ENCODE peak calls at places on chromosome 2, in six cellular contexts. A is A549; M is HCT116; E is GM23248; Q is lung; X is CD4-positive, alpha-beta memory T cell. L is an unnamed sample. For H3K9me3, the result is how much of the 10 kb centered on the place peaks cover.

GRCh38 chr2:2014251-2014761 is 270.0 kb upstream of the PXDN start:
- DNase-seq in A (no peak), X (no peak), E (peak), M (no peak), Q (no peak), L (no peak)

GRCh38 chr2:207255565-207255964 is 89.8 kb upstream of the KLF7 start:
- DNase-seq in A (no peak), E (peak), Q (no peak), M (no peak), X (no peak), L (no peak)

GRCh38 chr2:84776011-84776410 is 104.9 kb downstream of the TRABD2A start:
- DNase-seq in Q (no peak), X (no peak), M (no peak), A (no peak), E (no peak), L (peak)

GRCh38 chr2:85410584-85411404 is 628 bp upstream of the CAPG start:
- DNase-seq in A (no peak), M (no peak), X (no peak), Q (no peak), E (peak), L (peak)

GRCh38 chr2:31219131-31219969 is 2.0 kb upstream of the CAPN14 start:
- DNase-seq in X (no peak), Q (no peak), E (no peak), A (peak), M (no peak), L (no peak)

GRCh38 chr2:75729861-75730260 is 19.1 kb upstream of the GCFC2 start:
- DNase-seq in M (no peak), Q (no peak), A (peak), X (no peak), E (peak), L (peak)

GRCh38 chr2:185919155-185919554 is 180.6 kb downstream of the FSIP2 start:
- DNase-seq in X (no peak), E (peak), M (no peak), A (no peak), Q (no peak), L (peak)

GRCh38 chr2:115165529-115166109 is 723.2 kb downstream of the DPP10 start:
- DNase-seq in Q (no peak), M (no peak), X (no peak), E (peak), A (peak), L (peak)

GRCh38 chr2:61943251-61943650 is 37.8 kb downstream of the COMMD1 start:
- DNase-seq in E (peak), A (no peak), X (no peak), Q (no peak), M (peak), L (peak)

GRCh38 chr2:167862787-167863186 is 384.6 kb downstream of the STK39 start:
- DNase-seq in X (no peak), Q (no peak), A (no peak), M (no peak), E (peak), L (peak)

GRCh38 chr2:241445426-241445825 is 63.0 kb downstream of the STK25 start:
- DNase-seq in A (no peak), E (no peak), M (no peak), Q (no peak), X (no peak), L (no peak)

GRCh38 chr2:144498215-144498614 is 21.7 kb downstream of the ZEB2 start:
- DNase-seq in E (no peak), X (no peak), Q (no peak), M (no peak), A (no peak), L (no peak)

GRCh38 chr2:73415906-73416305 is 30.3 kb downstream of the ALMS1 start:
- DNase-seq in E (peak), M (no peak), Q (no peak), X (no peak), A (no peak), L (peak)

GRCh38 chr2:113894156-113894743 is 4.4 kb downstream of the ACTR3 start:
- DNase-seq in A (peak), Q (no peak), E (peak), M (peak), X (no peak), L (peak)

GRCh38 chr2:150903461-150903860 is 358.2 kb downstream of the RBM43 start:
- DNase-seq in M (no peak), E (peak), Q (no peak), A (no peak), X (no peak), L (peak)

GRCh38 chr2:39437522-39438296 is 624 bp upstream of the MAP4K3 start:
- DNase-seq in A (peak), Q (peak), M (peak), E (peak), X (peak), L (peak)

GRCh38 chr2:27721335-27721734 is 50.2 kb upstream of the MRPL33 start:
- DNase-seq in X (no peak), A (peak), E (no peak), Q (peak), M (peak), L (peak)

GRCh38 chr2:8177550-8177949 is 504.3 kb upstream of the ID2 start:
- DNase-seq in E (no peak), Q (no peak), M (no peak), A (no peak), X (no peak), L (no peak)

GRCh38 chr2:172228177-172228785 is 125.6 kb upstream of the DLX2 start:
- DNase-seq in X (no peak), E (no peak), Q (no peak), M (no peak), A (no peak), L (no peak)

GRCh38 chr2:157192445-157193423 is 64.8 kb upstream of the GALNT5 start:
- DNase-seq in M (no peak), A (no peak), E (no peak), Q (no peak), X (no peak), L (no peak)

GRCh38 chr2:28346587-28346986 is 46.1 kb upstream of the FOSL2 start:
- DNase-seq in E (no peak), M (no peak), X (no peak), A (no peak), Q (no peak), L (no peak)

GRCh38 chr2:25082002-25082622 is 40.2 kb downstream of the EFR3B start:
- DNase-seq in Q (no peak), X (no peak), M (no peak), E (no peak), A (no peak), L (no peak)

GRCh38 chr2:7795358-7796199 is 878.4 kb downstream of the RNF144A start:
- DNase-seq in E (peak), M (no peak), Q (no peak), A (no peak), X (no peak), L (no peak)

GRCh38 chr2:157324331-157324843 is 1.2 kb downstream of the ERMN start:
- DNase-seq in E (no peak), Q (no peak), M (no peak), X (no peak), A (no peak), L (no peak)

GRCh38 chr2:28471214-28471613 is 24.6 kb upstream of the PLB1 start:
- DNase-seq in Q (no peak), A (no peak), X (no peak), E (no peak), M (no peak), L (no peak)

GRCh38 chr2:158664987-158665386 is 130.1 kb upstream of the DAPL1 start:
- DNase-seq in M (no peak), A (no peak), Q (no peak), X (no peak), E (peak), L (no peak)
- H3K27ac ChIP-seq in M (no peak), A (no peak), Q (no peak), X (no peak), E (no peak), L (no peak)

GRCh38 chr2:117126656-117127055 is 687.8 kb upstream of the DDX18 start:
- DNase-seq in A (no peak), E (no peak), X (no peak), Q (no peak), M (no peak), L (no peak)
- H3K9me3 ChIP-seq in A (under half), E (under half), X (under half), Q (under half), M (under half), L (under half)

DNA sequence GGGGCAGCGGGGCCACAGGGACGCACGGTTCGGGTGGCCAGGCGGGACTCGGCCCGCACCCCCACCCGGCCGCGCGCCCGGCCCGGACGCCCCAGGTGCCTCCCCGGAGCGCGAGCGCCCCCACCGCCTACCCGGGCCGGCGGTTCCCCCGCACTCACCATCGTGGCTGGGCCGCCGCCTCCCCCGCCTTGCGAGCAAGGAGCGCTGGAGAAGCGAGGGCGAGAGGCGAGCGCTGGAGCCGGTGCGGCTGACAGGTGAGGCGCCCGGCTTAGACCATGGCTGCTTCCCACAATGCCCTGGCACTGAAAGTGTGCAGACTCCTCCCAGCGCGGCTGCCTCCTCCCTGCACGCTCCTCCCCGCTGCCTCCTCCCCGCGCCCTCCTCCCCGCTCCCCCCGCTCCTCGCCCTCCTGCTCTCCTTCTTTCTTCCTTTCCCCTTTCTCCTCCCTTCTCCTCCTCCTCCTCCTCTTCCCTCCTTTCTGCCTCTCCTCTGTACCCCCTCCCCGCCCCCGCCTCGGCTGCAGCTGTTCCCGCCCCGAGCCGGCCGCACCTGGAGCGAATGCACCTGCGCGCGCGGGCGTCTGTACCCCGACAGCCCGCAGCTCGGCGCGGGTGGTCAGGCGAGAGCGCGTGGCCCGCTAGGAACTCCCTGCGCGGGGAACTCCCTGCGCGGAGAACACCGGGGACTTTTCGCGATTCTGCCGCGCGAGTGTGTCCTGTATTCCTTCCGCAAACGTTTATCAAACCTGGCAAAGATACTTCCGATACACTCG is at the start of gene AP1S3:
- DNase-seq in M (peak), A (peak), E (peak), X (peak), Q (peak), L (peak)
- H3K27ac ChIP-seq in M (peak), A (peak), E (no peak), X (peak), Q (peak), L (peak)

DNA sequence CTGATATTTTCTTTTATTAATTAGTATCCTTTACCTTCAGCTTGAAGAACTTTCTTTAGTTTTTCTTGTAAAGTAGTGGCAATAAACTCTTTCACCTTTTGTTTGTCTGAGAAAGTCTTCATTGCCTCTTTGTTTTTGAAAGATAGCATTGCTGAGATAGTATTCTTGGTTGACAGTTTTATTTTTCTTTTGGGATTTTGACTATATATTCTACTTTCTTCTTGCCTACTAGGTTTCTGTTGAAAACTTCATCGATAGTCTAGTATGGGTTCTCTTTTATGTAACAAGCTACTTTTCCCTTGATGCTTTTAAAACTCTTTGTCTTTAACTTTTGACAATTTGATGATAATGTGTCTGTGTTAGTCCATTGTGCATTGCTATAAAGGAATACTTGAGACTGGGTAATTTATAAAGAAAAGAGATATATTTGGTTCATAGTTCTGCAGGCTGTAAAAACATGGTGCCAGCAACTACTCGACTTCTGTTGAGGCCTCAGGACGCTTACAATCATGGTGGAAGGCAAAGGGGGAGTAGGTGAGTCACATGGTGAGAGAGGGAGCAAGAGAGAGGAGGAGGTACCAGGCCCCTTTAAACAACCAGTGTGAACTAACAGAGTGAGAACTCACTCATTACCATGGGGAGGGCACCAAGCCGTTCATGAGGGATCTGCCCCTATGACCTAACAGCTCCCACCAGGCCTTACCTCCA is 12.0 kb downstream of the CCDC150 start:
- DNase-seq in M (no peak), E (no peak), Q (no peak), X (no peak), A (no peak), L (no peak)
- H3K9me3 ChIP-seq in M (under half), E (under half), Q (under half), X (under half), A (under half), L (under half)

GRCh38 chr2:174594451-174594850 is 3.2 kb downstream of the WIPF1 start:
- DNase-seq in X (peak), M (no peak), E (no peak), A (no peak), Q (no peak), L (no peak)
- H3K27ac ChIP-seq in X (peak), M (no peak), E (no peak), A (no peak), Q (no peak), L (no peak)

L was measured in PC-3.